ENCODE peak calls at places on chromosomes 1 and 21, in six cellular contexts. One of them, this sample, is unnamed.

GRCh38 chr1:45686081-45687013 is at the start of gene GPBP1L1:
- DNase-seq in heart right ventricle: peak
- DNase-seq in activated CD8-positive, alpha-beta T cell treated with anti-CD3 and anti-CD28 coated beads for 36 hours: peak
- DNase-seq in tibial nerve: peak
- DNase-seq in AG04450: peak
- DNase-seq in GM23338: peak
- DNase-seq in this sample: peak

GRCh38 chr1:114126696-114127095 is 27.0 kb downstream of the SYT6 start:
- DNase-seq in heart right ventricle: no peak
- DNase-seq in activated CD8-positive, alpha-beta T cell treated with anti-CD3 and anti-CD28 coated beads for 36 hours: no peak
- DNase-seq in tibial nerve: no peak
- DNase-seq in AG04450: no peak
- DNase-seq in GM23338: no peak
- DNase-seq in this sample: no peak

GRCh38 chr1:62314951-62315350 is 4.3 kb downstream of the KANK4 start:
- DNase-seq in heart right ventricle: no peak
- DNase-seq in activated CD8-positive, alpha-beta T cell treated with anti-CD3 and anti-CD28 coated beads for 36 hours: no peak
- DNase-seq in tibial nerve: no peak
- DNase-seq in AG04450: no peak
- DNase-seq in GM23338: no peak
- DNase-seq in this sample: no peak

GRCh38 chr1:155983191-155984023 is 5.1 kb upstream of the ARHGEF2 start:
- DNase-seq in heart right ventricle: peak
- DNase-seq in activated CD8-positive, alpha-beta T cell treated with anti-CD3 and anti-CD28 coated beads for 36 hours: no peak
- DNase-seq in tibial nerve: peak
- DNase-seq in AG04450: peak
- DNase-seq in GM23338: peak
- DNase-seq in this sample: peak

GRCh38 chr21:45130324-45130774 is 56.0 kb downstream of the ADARB1 start:
- DNase-seq in heart right ventricle: no peak
- DNase-seq in activated CD8-positive, alpha-beta T cell treated with anti-CD3 and anti-CD28 coated beads for 36 hours: no peak
- DNase-seq in tibial nerve: no peak
- DNase-seq in AG04450: no peak
- DNase-seq in GM23338: no peak
- DNase-seq in this sample: peak

GRCh38 chr1:85707267-85707989 is 805 bp downstream of the ZNHIT6 start:
- DNase-seq in heart right ventricle: no peak
- DNase-seq in activated CD8-positive, alpha-beta T cell treated with anti-CD3 and anti-CD28 coated beads for 36 hours: no peak
- DNase-seq in tibial nerve: no peak
- DNase-seq in AG04450: no peak
- DNase-seq in GM23338: no peak
- DNase-seq in this sample: no peak

GRCh38 chr21:43608664-43609063 is 50.6 kb downstream of the HSF2BP start:
- DNase-seq in heart right ventricle: no peak
- DNase-seq in activated CD8-positive, alpha-beta T cell treated with anti-CD3 and anti-CD28 coated beads for 36 hours: no peak
- DNase-seq in tibial nerve: no peak
- DNase-seq in AG04450: no peak
- DNase-seq in GM23338: no peak
- DNase-seq in this sample: no peak

GRCh38 chr1:177700856-177701255 is 269.0 kb downstream of the SEC16B start:
- DNase-seq in heart right ventricle: no peak
- DNase-seq in activated CD8-positive, alpha-beta T cell treated with anti-CD3 and anti-CD28 coated beads for 36 hours: no peak
- DNase-seq in tibial nerve: no peak
- DNase-seq in AG04450: no peak
- DNase-seq in GM23338: no peak
- DNase-seq in this sample: no peak

GRCh38 chr1:178310685-178311105 is 186.1 kb downstream of the CLEC20A start:
- DNase-seq in heart right ventricle: no peak
- DNase-seq in activated CD8-positive, alpha-beta T cell treated with anti-CD3 and anti-CD28 coated beads for 36 hours: no peak
- DNase-seq in tibial nerve: no peak
- DNase-seq in AG04450: peak
- DNase-seq in GM23338: peak
- DNase-seq in this sample: peak

GRCh38 chr1:150532860-150533259 is 16.3 kb upstream of the ADAMTSL4 start:
- DNase-seq in heart right ventricle: no peak
- DNase-seq in activated CD8-positive, alpha-beta T cell treated with anti-CD3 and anti-CD28 coated beads for 36 hours: no peak
- DNase-seq in tibial nerve: no peak
- DNase-seq in AG04450: no peak
- DNase-seq in GM23338: no peak
- DNase-seq in this sample: no peak

GRCh38 chr1:906532-907420 is 16.9 kb upstream of the SAMD11 start:
- DNase-seq in heart right ventricle: no peak
- DNase-seq in activated CD8-positive, alpha-beta T cell treated with anti-CD3 and anti-CD28 coated beads for 36 hours: peak
- DNase-seq in tibial nerve: no peak
- DNase-seq in AG04450: no peak
- DNase-seq in GM23338: no peak
- DNase-seq in this sample: peak

GRCh38 chr1:219582310-219582709 is 30.6 kb downstream of the ZC3H11B start:
- DNase-seq in heart right ventricle: no peak
- DNase-seq in activated CD8-positive, alpha-beta T cell treated with anti-CD3 and anti-CD28 coated beads for 36 hours: no peak
- DNase-seq in tibial nerve: no peak
- DNase-seq in AG04450: no peak
- DNase-seq in GM23338: no peak
- DNase-seq in this sample: peak

GRCh38 chr21:35212393-35213127 is 163.5 kb upstream of the RUNX1 start:
- DNase-seq in heart right ventricle: no peak
- DNase-seq in activated CD8-positive, alpha-beta T cell treated with anti-CD3 and anti-CD28 coated beads for 36 hours: no peak
- DNase-seq in tibial nerve: no peak
- DNase-seq in AG04450: no peak
- DNase-seq in GM23338: no peak
- DNase-seq in this sample: peak

GRCh38 chr1:209505044-209505443 is 78.5 kb upstream of the CAMK1G start:
- DNase-seq in heart right ventricle: no peak
- DNase-seq in activated CD8-positive, alpha-beta T cell treated with anti-CD3 and anti-CD28 coated beads for 36 hours: no peak
- DNase-seq in tibial nerve: no peak
- DNase-seq in AG04450: no peak
- DNase-seq in GM23338: no peak
- DNase-seq in this sample: peak

GRCh38 chr1:154941332-154941995 is 4.9 kb upstream of the PMVK start:
- DNase-seq in heart right ventricle: no peak
- DNase-seq in activated CD8-positive, alpha-beta T cell treated with anti-CD3 and anti-CD28 coated beads for 36 hours: peak
- DNase-seq in tibial nerve: no peak
- DNase-seq in AG04450: no peak
- DNase-seq in GM23338: peak
- DNase-seq in this sample: no peak

DNA sequence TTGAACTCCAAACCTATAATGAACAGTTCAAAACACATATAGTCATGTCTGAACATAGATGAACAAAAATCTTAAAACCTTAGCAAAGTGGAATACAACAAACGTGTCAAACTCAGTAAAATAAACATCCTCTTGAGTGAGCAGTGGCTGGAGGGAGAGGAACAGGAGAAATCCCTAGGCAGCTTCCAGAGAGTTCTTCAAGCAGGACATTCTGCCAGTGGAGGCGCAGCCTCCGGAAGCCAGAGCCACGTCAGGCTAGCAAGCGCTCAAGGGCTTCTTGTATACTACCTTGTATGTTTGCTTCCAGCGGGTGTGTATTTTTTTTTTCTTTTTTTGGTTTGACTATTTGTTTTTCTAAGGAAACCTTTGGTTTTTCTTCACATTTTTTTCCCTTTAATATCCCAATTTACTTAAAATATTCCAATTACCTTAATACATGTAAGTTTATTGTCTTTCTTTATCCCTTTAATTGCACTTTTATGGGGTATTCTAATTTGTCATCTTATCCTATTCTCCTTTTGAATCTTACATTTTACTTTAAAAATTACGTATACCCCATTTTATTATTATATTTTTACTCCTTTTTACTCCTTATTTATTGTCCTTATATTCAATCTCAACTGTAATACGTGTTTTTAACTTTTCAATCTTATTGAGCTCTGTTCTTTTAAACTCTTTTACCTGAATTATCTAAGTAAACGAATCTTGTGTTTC is 42.0 kb downstream of the COLGALT2 start:
- DNase-seq in heart right ventricle: peak
- DNase-seq in activated CD8-positive, alpha-beta T cell treated with anti-CD3 and anti-CD28 coated beads for 36 hours: no peak
- DNase-seq in tibial nerve: no peak
- DNase-seq in AG04450: no peak
- DNase-seq in GM23338: peak
- DNase-seq in this sample: peak
- TF ChIP-seq CTCF in heart right ventricle: no peak
- TF ChIP-seq CTCF in activated CD8-positive, alpha-beta T cell treated with anti-CD3 and anti-CD28 coated beads for 36 hours: no peak
- TF ChIP-seq CTCF in tibial nerve: no peak
- TF ChIP-seq CTCF in AG04450: no peak
- TF ChIP-seq CTCF in GM23338: no peak
- TF ChIP-seq CTCF in this sample: no peak

GRCh38 chr1:241896670-241896962 is 48.6 kb downstream of the EXO1 start:
- DNase-seq in heart right ventricle: no peak
- DNase-seq in activated CD8-positive, alpha-beta T cell treated with anti-CD3 and anti-CD28 coated beads for 36 hours: no peak
- DNase-seq in tibial nerve: no peak
- DNase-seq in AG04450: no peak
- DNase-seq in GM23338: no peak
- DNase-seq in this sample: no peak
- TF ChIP-seq CTCF in heart right ventricle: no peak
- TF ChIP-seq CTCF in activated CD8-positive, alpha-beta T cell treated with anti-CD3 and anti-CD28 coated beads for 36 hours: peak
- TF ChIP-seq CTCF in tibial nerve: no peak
- TF ChIP-seq CTCF in AG04450: no peak
- TF ChIP-seq CTCF in GM23338: no peak
- TF ChIP-seq CTCF in this sample: no peak

DNA sequence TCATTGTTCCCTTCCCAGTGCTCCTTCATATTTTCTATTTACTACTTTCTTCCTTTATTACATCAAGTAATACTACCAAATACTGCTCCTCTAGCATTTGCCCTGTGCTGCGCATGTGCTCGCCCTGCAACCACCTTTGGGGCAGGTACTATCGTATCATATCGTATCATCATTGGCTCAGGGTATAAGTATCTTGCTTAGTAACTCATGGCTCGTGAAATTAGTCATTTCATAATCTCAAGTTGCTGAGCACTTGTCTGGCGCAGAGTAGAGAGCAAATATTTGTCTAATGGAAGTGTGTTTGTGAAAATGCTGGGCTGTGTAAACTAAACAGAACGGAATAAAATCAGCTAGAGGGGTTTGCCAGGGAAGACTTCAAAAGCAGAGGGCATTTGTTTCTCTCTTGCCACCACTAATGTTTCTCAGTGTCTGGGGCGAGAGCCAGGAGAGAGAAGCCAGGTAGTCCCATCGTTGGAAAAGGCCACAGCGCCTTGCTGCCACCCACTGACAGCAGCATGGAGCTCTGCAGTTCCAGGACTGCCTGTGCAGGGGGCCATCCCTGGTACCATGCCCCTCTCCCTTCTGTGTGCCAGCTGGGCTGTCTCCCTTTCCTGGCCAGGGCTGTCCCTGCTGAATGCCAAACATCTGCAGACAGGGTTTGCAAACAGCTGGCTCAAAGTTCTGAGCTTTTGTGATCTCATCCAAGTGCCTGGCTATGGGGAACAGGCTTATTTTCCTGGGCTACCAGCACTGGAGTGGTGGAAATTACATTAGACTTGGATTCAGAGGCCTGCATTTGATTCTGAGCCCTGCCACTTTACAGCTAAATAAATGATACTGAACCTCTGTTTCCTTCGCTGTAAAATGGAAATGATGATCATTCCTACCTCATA is 19.9 kb upstream of the CPT2 start:
- DNase-seq in heart right ventricle: peak
- DNase-seq in activated CD8-positive, alpha-beta T cell treated with anti-CD3 and anti-CD28 coated beads for 36 hours: no peak
- DNase-seq in tibial nerve: no peak
- DNase-seq in AG04450: no peak
- DNase-seq in GM23338: no peak
- DNase-seq in this sample: peak
- TF ChIP-seq CTCF in heart right ventricle: no peak
- TF ChIP-seq CTCF in activated CD8-positive, alpha-beta T cell treated with anti-CD3 and anti-CD28 coated beads for 36 hours: no peak
- TF ChIP-seq CTCF in tibial nerve: no peak
- TF ChIP-seq CTCF in AG04450: peak
- TF ChIP-seq CTCF in GM23338: peak
- TF ChIP-seq CTCF in this sample: peak

GRCh38 chr1:29124366-29125236 is 898 bp upstream of the TMEM200B start:
- DNase-seq in heart right ventricle: peak
- DNase-seq in activated CD8-positive, alpha-beta T cell treated with anti-CD3 and anti-CD28 coated beads for 36 hours: peak
- DNase-seq in tibial nerve: peak
- DNase-seq in AG04450: peak
- DNase-seq in GM23338: peak
- DNase-seq in this sample: peak
- TF ChIP-seq CTCF in heart right ventricle: peak
- TF ChIP-seq CTCF in activated CD8-positive, alpha-beta T cell treated with anti-CD3 and anti-CD28 coated beads for 36 hours: no peak
- TF ChIP-seq CTCF in tibial nerve: peak
- TF ChIP-seq CTCF in AG04450: peak
- TF ChIP-seq CTCF in GM23338: peak
- TF ChIP-seq CTCF in this sample: peak

This sample was measured in epithelial cell of esophagus.